ENCODE peak calls at places on chromosomes 1 and 21, in ten cellular contexts. One of them, this sample, is unnamed.

GRCh38 chr1:185474440-185475149 is 157.6 kb upstream of the IVNS1ABP start:
- DNase-seq in GM23248: peak
- DNase-seq in DND-41: no peak
- DNase-seq in hepatocyte: no peak
- DNase-seq in fibroblast of pulmonary artery: no peak
- DNase-seq in CD4-positive, CD25-positive, alpha-beta regulatory T cell: peak
- DNase-seq in CD4-positive, alpha-beta memory T cell: peak
- DNase-seq in breast epithelium: no peak
- DNase-seq in iPS DF 6.9: no peak
- DNase-seq in fibroblast of the aortic adventitia: no peak
- DNase-seq in this sample: no peak

GRCh38 chr1:52926864-52927218 is 235 bp upstream of the SCP2 start:
- DNase-seq in GM23248: no peak
- DNase-seq in DND-41: no peak
- DNase-seq in hepatocyte: no peak
- DNase-seq in fibroblast of pulmonary artery: no peak
- DNase-seq in CD4-positive, CD25-positive, alpha-beta regulatory T cell: no peak
- DNase-seq in CD4-positive, alpha-beta memory T cell: no peak
- DNase-seq in breast epithelium: no peak
- DNase-seq in iPS DF 6.9: no peak
- DNase-seq in fibroblast of the aortic adventitia: no peak
- DNase-seq in this sample: no peak

GRCh38 chr1:213127074-213127473 is 76.0 kb downstream of the RPS6KC1 start:
- DNase-seq in GM23248: peak
- DNase-seq in DND-41: no peak
- DNase-seq in hepatocyte: no peak
- DNase-seq in fibroblast of pulmonary artery: no peak
- DNase-seq in CD4-positive, CD25-positive, alpha-beta regulatory T cell: no peak
- DNase-seq in CD4-positive, alpha-beta memory T cell: no peak
- DNase-seq in breast epithelium: no peak
- DNase-seq in iPS DF 6.9: no peak
- DNase-seq in fibroblast of the aortic adventitia: no peak
- DNase-seq in this sample: no peak

GRCh38 chr1:15816674-15817073 is 9.2 kb upstream of the UQCRHL start:
- DNase-seq in GM23248: peak
- DNase-seq in DND-41: no peak
- DNase-seq in hepatocyte: no peak
- DNase-seq in fibroblast of pulmonary artery: no peak
- DNase-seq in CD4-positive, CD25-positive, alpha-beta regulatory T cell: no peak
- DNase-seq in CD4-positive, alpha-beta memory T cell: no peak
- DNase-seq in breast epithelium: no peak
- DNase-seq in iPS DF 6.9: no peak
- DNase-seq in fibroblast of the aortic adventitia: peak
- DNase-seq in this sample: no peak

GRCh38 chr1:71463144-71463543 is 382.3 kb upstream of the ZRANB2 start:
- DNase-seq in GM23248: peak
- DNase-seq in DND-41: no peak
- DNase-seq in hepatocyte: no peak
- DNase-seq in fibroblast of pulmonary artery: peak
- DNase-seq in CD4-positive, CD25-positive, alpha-beta regulatory T cell: no peak
- DNase-seq in CD4-positive, alpha-beta memory T cell: no peak
- DNase-seq in breast epithelium: no peak
- DNase-seq in iPS DF 6.9: no peak
- DNase-seq in fibroblast of the aortic adventitia: peak
- DNase-seq in this sample: no peak

GRCh38 chr1:40199126-40199525 is 37.9 kb downstream of the RLF start:
- DNase-seq in GM23248: no peak
- DNase-seq in DND-41: no peak
- DNase-seq in hepatocyte: no peak
- DNase-seq in fibroblast of pulmonary artery: no peak
- DNase-seq in CD4-positive, CD25-positive, alpha-beta regulatory T cell: no peak
- DNase-seq in CD4-positive, alpha-beta memory T cell: no peak
- DNase-seq in breast epithelium: no peak
- DNase-seq in iPS DF 6.9: no peak
- DNase-seq in fibroblast of the aortic adventitia: no peak
- DNase-seq in this sample: no peak

GRCh38 chr1:172821609-172822274 is 162.8 kb downstream of the FASLG start:
- DNase-seq in GM23248: peak
- DNase-seq in DND-41: no peak
- DNase-seq in hepatocyte: peak
- DNase-seq in fibroblast of pulmonary artery: peak
- DNase-seq in CD4-positive, CD25-positive, alpha-beta regulatory T cell: no peak
- DNase-seq in CD4-positive, alpha-beta memory T cell: no peak
- DNase-seq in breast epithelium: no peak
- DNase-seq in iPS DF 6.9: no peak
- DNase-seq in fibroblast of the aortic adventitia: peak
- DNase-seq in this sample: no peak

GRCh38 chr1:7478797-7479499 is 292.1 kb upstream of the VAMP3 start:
- DNase-seq in GM23248: peak
- DNase-seq in DND-41: no peak
- DNase-seq in hepatocyte: peak
- DNase-seq in fibroblast of pulmonary artery: peak
- DNase-seq in CD4-positive, CD25-positive, alpha-beta regulatory T cell: no peak
- DNase-seq in CD4-positive, alpha-beta memory T cell: no peak
- DNase-seq in breast epithelium: no peak
- DNase-seq in iPS DF 6.9: no peak
- DNase-seq in fibroblast of the aortic adventitia: peak
- DNase-seq in this sample: peak

GRCh38 chr1:107877092-107877491 is 87.9 kb downstream of the VAV3 start:
- DNase-seq in GM23248: peak
- DNase-seq in DND-41: no peak
- DNase-seq in hepatocyte: no peak
- DNase-seq in fibroblast of pulmonary artery: peak
- DNase-seq in CD4-positive, CD25-positive, alpha-beta regulatory T cell: no peak
- DNase-seq in CD4-positive, alpha-beta memory T cell: no peak
- DNase-seq in breast epithelium: no peak
- DNase-seq in iPS DF 6.9: no peak
- DNase-seq in fibroblast of the aortic adventitia: peak
- DNase-seq in this sample: no peak

GRCh38 chr1:41666991-41667631 is 182.6 kb upstream of the EDN2 start:
- DNase-seq in GM23248: peak
- DNase-seq in DND-41: peak
- DNase-seq in hepatocyte: no peak
- DNase-seq in fibroblast of pulmonary artery: no peak
- DNase-seq in CD4-positive, CD25-positive, alpha-beta regulatory T cell: no peak
- DNase-seq in CD4-positive, alpha-beta memory T cell: peak
- DNase-seq in breast epithelium: no peak
- DNase-seq in iPS DF 6.9: no peak
- DNase-seq in fibroblast of the aortic adventitia: no peak
- DNase-seq in this sample: peak

GRCh38 chr1:205003358-205004145 is 39.5 kb upstream of the CNTN2 start:
- DNase-seq in GM23248: no peak
- DNase-seq in DND-41: no peak
- DNase-seq in hepatocyte: peak
- DNase-seq in fibroblast of pulmonary artery: no peak
- DNase-seq in CD4-positive, CD25-positive, alpha-beta regulatory T cell: no peak
- DNase-seq in CD4-positive, alpha-beta memory T cell: no peak
- DNase-seq in breast epithelium: no peak
- DNase-seq in iPS DF 6.9: no peak
- DNase-seq in fibroblast of the aortic adventitia: no peak
- DNase-seq in this sample: no peak

GRCh38 chr1:56645663-56646330 is 683 bp downstream of the PRKAA2 start:
- DNase-seq in GM23248: peak
- DNase-seq in DND-41: no peak
- DNase-seq in hepatocyte: no peak
- DNase-seq in fibroblast of pulmonary artery: no peak
- DNase-seq in CD4-positive, CD25-positive, alpha-beta regulatory T cell: no peak
- DNase-seq in CD4-positive, alpha-beta memory T cell: no peak
- DNase-seq in breast epithelium: no peak
- DNase-seq in iPS DF 6.9: peak
- DNase-seq in fibroblast of the aortic adventitia: no peak
- DNase-seq in this sample: no peak

GRCh38 chr1:203200916-203201315 is 14.4 kb upstream of the CHI3L1 start:
- DNase-seq in GM23248: no peak
- DNase-seq in DND-41: no peak
- DNase-seq in hepatocyte: no peak
- DNase-seq in fibroblast of pulmonary artery: no peak
- DNase-seq in CD4-positive, CD25-positive, alpha-beta regulatory T cell: no peak
- DNase-seq in CD4-positive, alpha-beta memory T cell: no peak
- DNase-seq in breast epithelium: no peak
- DNase-seq in iPS DF 6.9: no peak
- DNase-seq in fibroblast of the aortic adventitia: no peak
- DNase-seq in this sample: no peak

GRCh38 chr1:162832470-162832869 is 28.5 kb downstream of the CCDC190 start:
- DNase-seq in GM23248: no peak
- DNase-seq in DND-41: no peak
- DNase-seq in hepatocyte: no peak
- DNase-seq in fibroblast of pulmonary artery: no peak
- DNase-seq in CD4-positive, CD25-positive, alpha-beta regulatory T cell: no peak
- DNase-seq in CD4-positive, alpha-beta memory T cell: no peak
- DNase-seq in breast epithelium: no peak
- DNase-seq in iPS DF 6.9: no peak
- DNase-seq in fibroblast of the aortic adventitia: no peak
- DNase-seq in this sample: no peak

GRCh38 chr1:183685112-183685713 is 32.1 kb upstream of the APOBEC4 start:
- DNase-seq in GM23248: peak
- DNase-seq in DND-41: peak
- DNase-seq in hepatocyte: peak
- DNase-seq in fibroblast of pulmonary artery: peak
- DNase-seq in CD4-positive, CD25-positive, alpha-beta regulatory T cell: peak
- DNase-seq in CD4-positive, alpha-beta memory T cell: peak
- DNase-seq in breast epithelium: no peak
- DNase-seq in iPS DF 6.9: no peak
- DNase-seq in fibroblast of the aortic adventitia: peak
- DNase-seq in this sample: peak

GRCh38 chr1:235835226-235835625 is 31.5 kb downstream of the LYST start:
- DNase-seq in GM23248: peak
- DNase-seq in DND-41: no peak
- DNase-seq in hepatocyte: peak
- DNase-seq in fibroblast of pulmonary artery: peak
- DNase-seq in CD4-positive, CD25-positive, alpha-beta regulatory T cell: no peak
- DNase-seq in CD4-positive, alpha-beta memory T cell: no peak
- DNase-seq in breast epithelium: no peak
- DNase-seq in iPS DF 6.9: no peak
- DNase-seq in fibroblast of the aortic adventitia: peak
- DNase-seq in this sample: no peak

GRCh38 chr21:27513825-27514224 is 546.9 kb upstream of the ADAMTS5 start:
- DNase-seq in GM23248: no peak
- DNase-seq in DND-41: no peak
- DNase-seq in hepatocyte: no peak
- DNase-seq in fibroblast of pulmonary artery: no peak
- DNase-seq in CD4-positive, CD25-positive, alpha-beta regulatory T cell: no peak
- DNase-seq in CD4-positive, alpha-beta memory T cell: no peak
- DNase-seq in breast epithelium: no peak
- DNase-seq in iPS DF 6.9: no peak
- DNase-seq in fibroblast of the aortic adventitia: no peak
- DNase-seq in this sample: no peak
- H3K4me3 ChIP-seq in GM23248: no peak
- H3K4me3 ChIP-seq in DND-41: no peak
- H3K4me3 ChIP-seq in hepatocyte: no peak
- H3K4me3 ChIP-seq in fibroblast of pulmonary artery: no peak
- H3K4me3 ChIP-seq in CD4-positive, CD25-positive, alpha-beta regulatory T cell: no peak
- H3K4me3 ChIP-seq in CD4-positive, alpha-beta memory T cell: no peak
- H3K4me3 ChIP-seq in breast epithelium: no peak
- H3K4me3 ChIP-seq in iPS DF 6.9: no peak
- H3K4me3 ChIP-seq in fibroblast of the aortic adventitia: no peak
- H3K4me3 ChIP-seq in this sample: no peak

DNA sequence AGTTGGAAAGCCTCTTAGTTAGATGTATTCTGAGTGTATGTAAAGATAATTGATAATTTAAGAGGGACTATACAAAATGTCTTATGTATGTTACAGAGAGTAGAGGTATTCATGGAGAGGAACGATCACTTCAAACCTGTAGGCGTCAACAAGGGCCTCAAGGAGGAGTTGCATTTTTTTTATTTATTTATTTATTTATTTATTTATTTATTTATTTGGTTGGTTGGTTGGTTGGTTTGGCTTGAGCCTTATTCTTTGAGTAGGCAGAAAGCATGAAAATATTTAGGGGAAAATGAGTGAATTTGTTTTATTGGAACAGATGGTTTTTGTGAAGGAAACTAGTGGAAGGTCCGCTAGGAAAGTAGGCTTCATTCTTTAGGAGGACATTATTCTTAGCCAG is 8.5 kb downstream of the ANGPTL1 start:
- DNase-seq in GM23248: no peak
- DNase-seq in DND-41: no peak
- DNase-seq in hepatocyte: no peak
- DNase-seq in fibroblast of pulmonary artery: no peak
- DNase-seq in CD4-positive, CD25-positive, alpha-beta regulatory T cell: no peak
- DNase-seq in CD4-positive, alpha-beta memory T cell: no peak
- DNase-seq in breast epithelium: no peak
- DNase-seq in iPS DF 6.9: no peak
- DNase-seq in fibroblast of the aortic adventitia: no peak
- DNase-seq in this sample: no peak
- H3K4me3 ChIP-seq in GM23248: no peak
- H3K4me3 ChIP-seq in DND-41: no peak
- H3K4me3 ChIP-seq in hepatocyte: no peak
- H3K4me3 ChIP-seq in fibroblast of pulmonary artery: no peak
- H3K4me3 ChIP-seq in CD4-positive, CD25-positive, alpha-beta regulatory T cell: no peak
- H3K4me3 ChIP-seq in CD4-positive, alpha-beta memory T cell: no peak
- H3K4me3 ChIP-seq in breast epithelium: no peak
- H3K4me3 ChIP-seq in iPS DF 6.9: no peak
- H3K4me3 ChIP-seq in fibroblast of the aortic adventitia: no peak
- H3K4me3 ChIP-seq in this sample: no peak

DNA sequence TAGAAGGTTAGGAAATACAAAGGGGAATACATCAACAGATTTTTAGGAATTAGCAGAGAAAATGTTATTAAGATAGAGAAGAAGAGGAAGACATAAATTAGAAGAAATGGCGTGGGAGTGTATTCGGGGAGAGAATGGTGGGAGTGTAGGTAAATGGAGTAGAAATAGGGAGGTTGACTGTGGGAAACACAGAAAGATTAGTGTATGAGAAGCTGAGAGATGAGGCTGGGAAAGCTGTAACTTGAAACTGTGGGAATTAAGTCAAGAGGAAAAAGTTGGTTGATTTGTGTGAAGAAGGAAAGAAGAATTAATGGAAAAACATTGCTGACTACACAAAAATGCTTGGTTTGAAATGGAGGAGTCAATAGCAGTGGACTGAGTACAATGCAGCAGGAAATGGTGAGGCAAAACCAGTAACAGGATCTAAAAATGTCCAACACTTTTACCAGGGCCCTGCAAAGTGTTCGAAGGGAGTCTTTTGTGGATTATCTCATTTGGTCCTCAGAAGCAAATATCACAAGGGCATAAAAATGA is 448.3 kb downstream of the PTPRC start:
- DNase-seq in GM23248: no peak
- DNase-seq in DND-41: no peak
- DNase-seq in hepatocyte: no peak
- DNase-seq in fibroblast of pulmonary artery: no peak
- DNase-seq in CD4-positive, CD25-positive, alpha-beta regulatory T cell: no peak
- DNase-seq in CD4-positive, alpha-beta memory T cell: no peak
- DNase-seq in breast epithelium: no peak
- DNase-seq in iPS DF 6.9: no peak
- DNase-seq in fibroblast of the aortic adventitia: no peak
- DNase-seq in this sample: no peak
- H3K4me3 ChIP-seq in GM23248: no peak
- H3K4me3 ChIP-seq in DND-41: no peak
- H3K4me3 ChIP-seq in hepatocyte: no peak
- H3K4me3 ChIP-seq in fibroblast of pulmonary artery: no peak
- H3K4me3 ChIP-seq in CD4-positive, CD25-positive, alpha-beta regulatory T cell: no peak
- H3K4me3 ChIP-seq in CD4-positive, alpha-beta memory T cell: no peak
- H3K4me3 ChIP-seq in breast epithelium: no peak
- H3K4me3 ChIP-seq in iPS DF 6.9: no peak
- H3K4me3 ChIP-seq in fibroblast of the aortic adventitia: no peak
- H3K4me3 ChIP-seq in this sample: no peak

GRCh38 chr21:46661627-46662366 is 26.3 kb downstream of the PRMT2 start:
- DNase-seq in GM23248: no peak
- DNase-seq in DND-41: no peak
- DNase-seq in hepatocyte: no peak
- DNase-seq in fibroblast of pulmonary artery: no peak
- DNase-seq in CD4-positive, CD25-positive, alpha-beta regulatory T cell: peak
- DNase-seq in CD4-positive, alpha-beta memory T cell: no peak
- DNase-seq in breast epithelium: no peak
- DNase-seq in iPS DF 6.9: no peak
- DNase-seq in fibroblast of the aortic adventitia: no peak
- DNase-seq in this sample: no peak
- H3K4me3 ChIP-seq in GM23248: peak
- H3K4me3 ChIP-seq in DND-41: no peak
- H3K4me3 ChIP-seq in hepatocyte: no peak
- H3K4me3 ChIP-seq in fibroblast of pulmonary artery: peak
- H3K4me3 ChIP-seq in CD4-positive, CD25-positive, alpha-beta regulatory T cell: no peak
- H3K4me3 ChIP-seq in CD4-positive, alpha-beta memory T cell: no peak
- H3K4me3 ChIP-seq in breast epithelium: peak
- H3K4me3 ChIP-seq in iPS DF 6.9: no peak
- H3K4me3 ChIP-seq in fibroblast of the aortic adventitia: peak
- H3K4me3 ChIP-seq in this sample: no peak